ENCODE peak calls at places on chromosomes 3 and 15, in four cellular contexts. M is effector memory CD8-positive, alpha-beta T cell; H is cardiac muscle cell; U is left cardiac atrium. D is an unnamed sample.

GRCh38 chr3:130825762-130826297 is 68.1 kb upstream of the ATP2C1 start:
- DNase-seq in M (no peak), H (no peak), U (no peak), D (no peak)

GRCh38 chr3:57727096-57727495 is 29.0 kb upstream of the SLMAP start:
- DNase-seq in M (no peak), H (no peak), U (no peak), D (no peak)

GRCh38 chr3:177746259-177747021 is 549.2 kb upstream of the TBL1XR1 start:
- DNase-seq in M (no peak), H (no peak), U (no peak), D (no peak)

GRCh38 chr3:44554626-44555592 is at the start of gene ZKSCAN7:
- DNase-seq in M (peak; percentile 26), H (peak; percentile 75), U (peak; percentile 73), D (peak; percentile 72)

GRCh38 chr3:193030276-193030675 is 112.6 kb upstream of the MB21D2 start:
- DNase-seq in M (no peak), H (no peak), U (no peak), D (no peak)

GRCh38 chr15:55372701-55373440 is 35.3 kb downstream of the CCPG1 start:
- DNase-seq in M (no peak), H (no peak), U (no peak), D (no peak)

GRCh38 chr3:12643010-12643380 is 20.9 kb downstream of the RAF1 start:
- DNase-seq in M (no peak), H (no peak), U (no peak), D (no peak)

GRCh38 chr3:30643763-30644462 is 37.5 kb downstream of the TGFBR2 start:
- DNase-seq in M (peak; percentile 58), H (no peak), U (no peak), D (no peak)

GRCh38 chr3:13265507-13265906 is 154.6 kb downstream of the NUP210 start:
- DNase-seq in M (no peak), H (no peak), U (no peak), D (no peak)

GRCh38 chr15:39578851-39579486 is 1.9 kb upstream of the THBS1 start:
- DNase-seq in M (no peak), H (peak; percentile 36), U (no peak), D (no peak)

GRCh38 chr3:197547618-197548017 is 8.2 kb downstream of the BDH1 start:
- DNase-seq in M (no peak), H (peak; percentile 58), U (no peak), D (peak; percentile 25)